ENCODE peak calls at places on chromosomes 11 and 22, in seven cellular contexts. V is fibroblast of villous mesenchyme, Q is PC-3, W is adrenal gland, F is heart left ventricle, A is gastrocnemius medialis, X is tibial artery. I is an unnamed sample.

GRCh38 chr11:78188809-78189724 is at the start of gene USP35:
- DNase-seq in Q (no peak), A (no peak), W (peak), X (no peak), V (no peak), F (peak), I (no peak)

GRCh38 chr22:24683671-24684070 is 80.7 kb downstream of the GGT1 start:
- DNase-seq in A (no peak), V (peak), Q (no peak), W (no peak), X (no peak), F (no peak), I (peak)

GRCh38 chr22:36277482-36278291 is 24.8 kb downstream of the APOL1 start:
- DNase-seq in X (no peak), V (peak), Q (peak), F (peak), A (no peak), W (peak), I (peak)

GRCh38 chr22:25172153-25172552 is 27.5 kb upstream of the CRYBB3 start:
- DNase-seq in W (no peak), V (no peak), A (no peak), F (no peak), Q (peak), X (no peak), I (no peak)

GRCh38 chr11:126332221-126332711 is 23.2 kb upstream of the ST3GAL4 start:
- DNase-seq in F (peak), V (peak), W (peak), Q (peak), X (peak), A (peak), I (peak)

GRCh38 chr11:36165638-36166389 is 123.4 kb downstream of the COMMD9 start:
- DNase-seq in Q (peak), F (no peak), V (no peak), X (no peak), W (no peak), A (no peak), I (no peak)

GRCh38 chr22:48954781-48955311 is 872.8 kb downstream of the BRD1 start:
- DNase-seq in A (no peak), W (no peak), X (no peak), Q (no peak), F (no peak), V (no peak), I (peak)

GRCh38 chr11:101721270-101721669 is 137.5 kb upstream of the TRPC6 start:
- DNase-seq in F (no peak), W (peak), A (no peak), V (peak), Q (peak), X (no peak), I (no peak)

GRCh38 chr11:19666951-19667350 is 45.7 kb upstream of the NAV2 start:
- DNase-seq in A (no peak), Q (no peak), X (no peak), F (no peak), W (no peak), V (no peak), I (no peak)

GRCh38 chr11:78339483-78339882 is 78.1 kb downstream of the GAB2 start:
- DNase-seq in F (no peak), X (no peak), Q (no peak), W (no peak), A (no peak), V (no peak), I (no peak)

GRCh38 chr11:5280582-5281102 is 10.9 kb upstream of the HBE1 start:
- DNase-seq in A (no peak), F (peak), W (peak), X (peak), V (peak), Q (peak), I (peak)

GRCh38 chr11:118532091-118532490 is 1.1 kb downstream of the TMEM25 start:
- DNase-seq in V (no peak), F (no peak), A (no peak), Q (no peak), X (no peak), W (no peak), I (no peak)

GRCh38 chr22:26656896-26657851 is at the start of gene MIAT:
- DNase-seq in X (no peak), V (peak), F (no peak), Q (no peak), A (no peak), W (no peak), I (no peak)

GRCh38 chr22:39839917-39840510 is 53.5 kb downstream of the ENTHD1 start:
- DNase-seq in V (no peak), Q (no peak), F (no peak), W (no peak), A (no peak), X (no peak), I (no peak)

GRCh38 chr11:64127267-64128072 is 38.4 kb downstream of the MACROD1 start:
- DNase-seq in F (no peak), V (no peak), W (no peak), A (no peak), Q (no peak), X (no peak), I (no peak)

GRCh38 chr22:45237065-45237990 is 3.4 kb downstream of the KIAA0930 start:
- DNase-seq in Q (no peak), X (no peak), V (no peak), F (peak), W (no peak), A (no peak), I (no peak)

GRCh38 chr11:43518407-43519165 is 159.9 kb downstream of the TTC17 start:
- DNase-seq in F (no peak), Q (no peak), A (no peak), V (no peak), X (no peak), W (peak), I (peak)

GRCh38 chr22:22843848-22844247 is 43.8 kb upstream of the IGLL5 start:
- DNase-seq in Q (no peak), A (no peak), F (no peak), W (no peak), X (no peak), V (no peak), I (no peak)

GRCh38 chr22:17613280-17613679 is 15.3 kb downstream of the ATP6V1E1 start:
- DNase-seq in X (no peak), W (no peak), F (no peak), Q (no peak), V (no peak), A (no peak), I (no peak)

GRCh38 chr11:62881579-62882427 is 1.1 kb downstream of the SLC3A2 start:
- DNase-seq in F (peak), X (peak), W (peak), A (peak), Q (peak), V (peak), I (peak)

GRCh38 chr11:9264381-9265210 is 554 bp downstream of the DENND5A start:
- DNase-seq in X (peak), W (peak), V (peak), Q (peak), F (peak), A (peak), I (peak)

GRCh38 chr22:30390974-30391691 is 3.9 kb upstream of the RNF215 start:
- DNase-seq in Q (peak), V (peak), F (peak), A (peak), X (peak), W (peak), I (peak)

GRCh38 chr11:31817621-31818493 is 6.7 kb upstream of the PAX6 start:
- DNase-seq in W (no peak), A (no peak), Q (no peak), X (no peak), V (no peak), F (no peak), I (no peak)

GRCh38 chr22:27554106-27554814 is 247.3 kb downstream of the MN1 start:
- DNase-seq in Q (peak), X (no peak), V (peak), A (no peak), F (no peak), W (no peak), I (peak)

DNA sequence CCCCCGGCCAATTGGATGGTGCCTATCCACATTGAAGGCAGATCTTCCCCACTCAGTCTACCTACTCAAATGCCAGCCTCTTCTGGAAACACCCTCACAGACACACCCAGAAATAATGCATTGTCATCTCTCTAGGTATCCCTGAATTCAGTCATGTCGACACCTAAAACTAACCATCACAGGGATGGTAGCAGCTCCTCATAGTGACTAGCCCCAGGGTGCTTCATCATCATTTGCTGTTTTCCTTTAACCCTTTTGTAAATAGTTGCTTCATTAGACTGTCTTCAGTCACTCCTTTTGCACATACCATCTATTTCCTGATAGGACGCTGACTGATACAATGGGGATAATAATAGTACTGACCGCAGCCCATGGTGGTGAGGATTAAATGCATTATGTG is 18.8 kb upstream of the AMOTL1 start:
- DNase-seq in V (no peak), W (no peak), Q (peak), X (no peak), A (no peak), F (no peak), I (no peak)
- H3K4me3 ChIP-seq in V (no peak), W (no peak), Q (no peak), X (no peak), A (no peak), F (no peak), I (no peak)

DNA sequence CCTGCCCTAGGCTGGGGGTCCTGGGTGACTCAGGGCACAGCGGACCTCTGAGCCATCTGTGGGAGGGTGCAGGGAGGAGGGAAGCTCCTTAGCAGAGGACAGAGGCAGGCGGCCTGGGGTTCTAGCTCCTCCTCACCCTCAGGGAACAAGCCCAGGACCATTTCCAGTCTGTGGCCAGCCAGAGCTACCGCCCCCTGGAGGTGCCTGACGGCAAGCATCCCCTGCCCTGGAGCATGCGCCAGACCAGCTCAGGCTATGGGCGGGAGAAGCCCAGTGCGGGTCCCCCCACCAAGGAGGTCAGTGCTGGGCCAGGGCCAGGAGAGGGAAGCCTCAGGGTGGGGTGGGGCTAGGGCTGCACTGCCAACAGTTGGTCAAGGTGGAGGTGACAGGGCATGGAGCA is 26.0 kb upstream of the LRRC10B start:
- DNase-seq in X (no peak), A (no peak), F (no peak), Q (peak), V (no peak), W (no peak), I (no peak)
- TF ChIP-seq CTCF in X (no peak), A (peak), F (peak), Q (peak), V (peak), W (no peak), I (peak)

DNA sequence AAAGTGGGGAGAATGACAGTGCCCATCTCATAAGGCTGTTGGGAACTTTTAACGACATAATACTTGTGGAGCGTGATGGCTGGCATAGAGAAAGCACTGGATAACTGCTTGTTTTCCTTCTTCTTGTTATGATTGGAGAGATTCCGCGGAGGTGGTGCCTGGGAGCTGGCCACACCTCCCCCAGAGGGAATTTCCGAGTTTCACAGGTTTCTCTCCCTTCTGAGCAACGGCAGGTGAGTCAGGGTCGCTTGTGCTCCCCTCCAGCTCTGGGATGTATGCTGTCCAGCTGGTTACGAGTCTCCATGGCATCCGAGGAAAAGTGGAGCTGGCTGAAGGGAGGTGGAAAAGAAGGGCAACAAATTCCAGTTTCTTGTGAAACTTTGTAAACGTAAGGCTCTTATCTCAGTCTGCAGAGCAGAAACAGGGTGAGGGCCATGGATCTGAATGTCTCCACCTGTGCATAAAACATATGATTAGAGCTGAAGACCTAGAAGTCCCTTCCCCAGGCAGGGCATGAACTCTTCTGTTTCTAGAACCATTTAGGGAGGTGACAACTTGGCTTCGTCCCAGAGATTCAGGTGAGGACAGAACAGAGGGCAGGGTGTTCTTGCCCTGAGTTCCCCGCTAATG is 10.0 kb upstream of the PLET1 start:
- DNase-seq in X (no peak), F (no peak), Q (no peak), V (no peak), A (no peak), W (no peak), I (no peak)
- H3K4me3 ChIP-seq in X (no peak), F (no peak), Q (no peak), V (no peak), A (no peak), W (no peak), I (no peak)

DNA sequence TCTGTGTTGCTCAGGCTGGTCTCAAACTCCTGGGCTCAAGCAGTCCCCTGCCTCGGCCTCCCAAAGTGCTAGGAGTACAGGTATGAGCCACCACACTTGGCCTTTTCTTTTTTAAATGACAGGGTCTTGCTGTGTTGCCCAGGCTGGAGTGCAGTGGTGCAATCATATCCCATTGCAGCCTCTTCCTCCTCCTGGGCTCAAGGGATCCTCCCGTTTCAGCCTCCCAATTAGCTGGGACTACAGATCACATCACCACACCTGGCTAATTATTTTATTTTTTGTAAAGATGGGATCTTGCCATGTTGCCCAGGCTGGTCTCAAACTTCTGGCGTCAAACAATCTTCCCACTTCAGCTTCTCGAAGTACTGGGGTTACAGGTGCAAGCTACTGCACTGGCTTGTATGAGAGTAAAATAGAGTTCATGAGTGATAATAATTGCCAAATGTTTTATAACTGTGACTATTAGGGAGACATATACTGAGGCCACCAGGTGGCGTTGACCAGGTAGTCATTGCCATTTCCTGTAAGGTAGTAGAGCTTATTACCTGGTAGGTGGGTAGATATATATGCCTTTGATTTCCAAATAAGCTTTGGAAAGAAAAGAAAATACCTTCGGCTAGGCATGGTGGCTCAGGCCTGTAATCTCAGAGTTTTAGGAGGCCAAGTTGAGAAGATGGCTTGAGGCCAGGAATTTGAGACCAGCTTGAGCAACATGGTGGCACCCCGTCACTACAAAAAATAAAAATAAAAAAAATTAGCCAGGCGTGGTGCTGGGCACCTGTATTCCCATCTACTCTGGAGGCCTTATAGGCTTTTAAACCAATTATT is 5.4 kb downstream of the FDX1 start:
- DNase-seq in A (no peak), F (no peak), Q (peak), X (no peak), W (no peak), V (no peak), I (no peak)
- TF ChIP-seq CTCF in A (peak), F (no peak), Q (peak), X (no peak), W (peak), V (no peak), I (no peak)

GRCh38 chr22:50325444-50326224 is 1.2 kb downstream of the DENND6B start:
- DNase-seq in V (no peak), Q (no peak), W (no peak), X (no peak), F (no peak), A (no peak), I (no peak)
- H3K4me3 ChIP-seq in V (peak), Q (peak), W (no peak), X (peak), F (peak), A (no peak), I (peak)

DNA sequence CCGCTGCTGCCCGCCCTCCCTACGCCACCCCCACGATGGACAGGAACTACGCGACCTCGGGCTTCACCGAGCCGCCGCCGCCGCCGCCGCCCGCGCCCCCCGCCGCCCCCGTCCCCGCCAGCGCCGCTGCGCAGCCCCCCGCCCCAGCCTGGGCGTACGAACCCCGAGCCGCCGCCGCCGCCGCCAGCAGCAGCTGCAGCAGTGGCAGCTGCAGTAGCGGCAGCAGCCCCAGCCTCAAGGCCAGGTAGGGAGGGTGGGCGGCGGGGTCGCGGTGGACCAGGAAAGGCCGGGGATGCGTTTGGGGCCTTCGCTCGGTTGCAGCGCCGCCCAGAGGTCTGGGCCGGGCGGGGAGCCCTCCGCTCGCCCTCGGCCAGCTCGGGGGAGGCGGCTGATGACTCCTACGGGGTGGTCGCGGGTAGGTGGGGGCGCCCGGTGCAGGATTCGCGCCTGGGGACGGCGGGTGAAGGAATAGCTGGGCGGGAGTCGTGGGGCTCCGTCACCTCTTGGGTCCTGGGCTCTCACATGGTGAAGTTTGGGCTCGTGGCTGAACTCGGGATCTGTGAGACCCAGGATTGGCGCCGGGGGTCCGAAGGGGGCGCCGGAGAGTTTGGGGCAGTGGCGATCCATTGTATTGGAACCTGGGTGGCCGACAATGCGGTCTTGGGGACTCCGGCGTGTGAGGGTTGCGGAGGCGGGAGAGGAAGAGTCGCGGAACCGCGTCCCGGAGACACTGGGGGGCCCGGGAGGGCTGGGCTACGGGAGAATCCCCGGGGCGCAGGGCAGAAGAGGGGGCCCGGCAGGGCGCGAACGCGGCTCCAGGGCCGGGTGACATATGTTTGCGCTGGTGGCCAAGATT is 708 bp downstream of the QSER1 start:
- DNase-seq in W (peak), F (peak), V (peak), Q (peak), A (peak), X (peak), I (peak)
- TF ChIP-seq CTCF in W (peak), F (peak), V (peak), Q (peak), A (peak), X (peak), I (peak)

GRCh38 chr11:1197431-1197885 is 25.4 kb upstream of the MUC5B start:
- DNase-seq in W (peak), X (no peak), A (no peak), F (no peak), V (no peak), Q (no peak), I (no peak)

GRCh38 chr11:1197886-1198765 is 24.7 kb upstream of the MUC5B start:
- DNase-seq in X (peak), Q (no peak), A (no peak), F (no peak), W (peak), V (no peak), I (no peak)

GRCh38 chr11:1195690-1196515 is 27.0 kb upstream of the MUC5B start:
- DNase-seq in A (no peak), Q (no peak), W (no peak), F (no peak), V (no peak), X (peak), I (no peak)

GRCh38 chr11:1194977-1195689 is 27.7 kb upstream of the MUC5B start:
- DNase-seq in X (no peak), F (no peak), V (no peak), W (no peak), Q (no peak), A (no peak), I (no peak)

GRCh38 chr11:1196516-1197391 is 26.1 kb upstream of the MUC5B start:
- DNase-seq in Q (no peak), A (no peak), W (peak), X (peak), V (no peak), F (no peak), I (no peak)
- H3K4me3 ChIP-seq in Q (no peak), A (no peak), W (no peak), X (no peak), V (no peak), F (no peak), I (no peak)

GRCh38 chr11:97111559-97111958 is 721.7 kb downstream of the JRKL start:
- DNase-seq in V (no peak), A (no peak), W (no peak), Q (no peak), F (no peak), X (no peak), I (no peak)
- TF ChIP-seq CTCF in V (no peak), A (no peak), W (no peak), Q (no peak), F (no peak), X (no peak), I (no peak)

GRCh38 chr11:82775218-82775617 is 41.6 kb upstream of the FAM181B start:
- DNase-seq in X (no peak), A (no peak), W (no peak), V (no peak), F (no peak), Q (no peak), I (no peak)
- H3K4me3 ChIP-seq in X (no peak), A (no peak), W (no peak), V (no peak), F (no peak), Q (no peak), I (no peak)